ENCODE peak calls at places on chromosomes 12 and 14, in eight cellular contexts. One of them, this sample, is unnamed.

GRCh38 chr12:98053202-98053601 is 462.2 kb upstream of the TMPO start:
- DNase-seq in progenitor cell of endocrine pancreas: no peak
- DNase-seq in activated CD4-positive, alpha-beta T cell treated with anti-CD3 and anti-CD28 coated beads, Interleukin-2, amount 50 U/mL, for 1 hour: no peak
- DNase-seq in Caki2: no peak
- DNase-seq in aorta: no peak
- DNase-seq in CD4-positive, CD25-positive, alpha-beta regulatory T cell: no peak
- DNase-seq in HL-60: no peak
- DNase-seq in KG1: no peak
- DNase-seq in this sample: no peak

GRCh38 chr12:88309546-88309945 is 167.4 kb downstream of the TMTC3 start:
- DNase-seq in HL-60: no peak
- DNase-seq in Caki2: no peak
- DNase-seq in aorta: no peak
- DNase-seq in activated CD4-positive, alpha-beta T cell treated with anti-CD3 and anti-CD28 coated beads, Interleukin-2, amount 50 U/mL, for 1 hour: no peak
- DNase-seq in CD4-positive, CD25-positive, alpha-beta regulatory T cell: no peak
- DNase-seq in KG1: no peak
- DNase-seq in progenitor cell of endocrine pancreas: no peak
- DNase-seq in this sample: no peak

GRCh38 chr14:76219873-76220272 is 68.2 kb downstream of the GPATCH2L start:
- DNase-seq in CD4-positive, CD25-positive, alpha-beta regulatory T cell: no peak
- DNase-seq in KG1: no peak
- DNase-seq in activated CD4-positive, alpha-beta T cell treated with anti-CD3 and anti-CD28 coated beads, Interleukin-2, amount 50 U/mL, for 1 hour: no peak
- DNase-seq in aorta: no peak
- DNase-seq in Caki2: no peak
- DNase-seq in HL-60: no peak
- DNase-seq in progenitor cell of endocrine pancreas: no peak
- DNase-seq in this sample: no peak

GRCh38 chr12:65823481-65824313 is 586 bp upstream of the HMGA2 start:
- DNase-seq in CD4-positive, CD25-positive, alpha-beta regulatory T cell: no peak
- DNase-seq in Caki2: peak
- DNase-seq in activated CD4-positive, alpha-beta T cell treated with anti-CD3 and anti-CD28 coated beads, Interleukin-2, amount 50 U/mL, for 1 hour: no peak
- DNase-seq in HL-60: no peak
- DNase-seq in aorta: peak
- DNase-seq in KG1: peak
- DNase-seq in progenitor cell of endocrine pancreas: peak
- DNase-seq in this sample: peak

GRCh38 chr14:22972313-22972930 is 9.9 kb downstream of the AJUBA start:
- DNase-seq in KG1: no peak
- DNase-seq in Caki2: no peak
- DNase-seq in activated CD4-positive, alpha-beta T cell treated with anti-CD3 and anti-CD28 coated beads, Interleukin-2, amount 50 U/mL, for 1 hour: no peak
- DNase-seq in CD4-positive, CD25-positive, alpha-beta regulatory T cell: no peak
- DNase-seq in HL-60: no peak
- DNase-seq in progenitor cell of endocrine pancreas: no peak
- DNase-seq in aorta: no peak
- DNase-seq in this sample: no peak

GRCh38 chr12:70449074-70449757 is 83.1 kb downstream of the KCNMB4 start:
- DNase-seq in KG1: no peak
- DNase-seq in Caki2: peak
- DNase-seq in HL-60: no peak
- DNase-seq in CD4-positive, CD25-positive, alpha-beta regulatory T cell: no peak
- DNase-seq in activated CD4-positive, alpha-beta T cell treated with anti-CD3 and anti-CD28 coated beads, Interleukin-2, amount 50 U/mL, for 1 hour: no peak
- DNase-seq in progenitor cell of endocrine pancreas: no peak
- DNase-seq in aorta: no peak
- DNase-seq in this sample: no peak

GRCh38 chr14:68787235-68787727 is 5.6 kb downstream of the ZFP36L1 start:
- DNase-seq in CD4-positive, CD25-positive, alpha-beta regulatory T cell: peak
- DNase-seq in activated CD4-positive, alpha-beta T cell treated with anti-CD3 and anti-CD28 coated beads, Interleukin-2, amount 50 U/mL, for 1 hour: peak
- DNase-seq in aorta: no peak
- DNase-seq in progenitor cell of endocrine pancreas: no peak
- DNase-seq in KG1: no peak
- DNase-seq in HL-60: no peak
- DNase-seq in Caki2: no peak
- DNase-seq in this sample: no peak

GRCh38 chr12:12716845-12717585 is at the start of gene CDKN1B:
- DNase-seq in activated CD4-positive, alpha-beta T cell treated with anti-CD3 and anti-CD28 coated beads, Interleukin-2, amount 50 U/mL, for 1 hour: peak
- DNase-seq in CD4-positive, CD25-positive, alpha-beta regulatory T cell: peak
- DNase-seq in progenitor cell of endocrine pancreas: peak
- DNase-seq in aorta: peak
- DNase-seq in Caki2: peak
- DNase-seq in KG1: no peak
- DNase-seq in HL-60: peak
- DNase-seq in this sample: peak

GRCh38 chr12:46391630-46392029 is 19.1 kb upstream of the SLC38A2 start:
- DNase-seq in Caki2: no peak
- DNase-seq in CD4-positive, CD25-positive, alpha-beta regulatory T cell: no peak
- DNase-seq in activated CD4-positive, alpha-beta T cell treated with anti-CD3 and anti-CD28 coated beads, Interleukin-2, amount 50 U/mL, for 1 hour: no peak
- DNase-seq in aorta: no peak
- DNase-seq in progenitor cell of endocrine pancreas: no peak
- DNase-seq in KG1: no peak
- DNase-seq in HL-60: no peak
- DNase-seq in this sample: no peak

GRCh38 chr12:14884458-14884878 is 1.2 kb downstream of the MGP start:
- DNase-seq in KG1: peak
- DNase-seq in CD4-positive, CD25-positive, alpha-beta regulatory T cell: peak
- DNase-seq in Caki2: peak
- DNase-seq in HL-60: peak
- DNase-seq in activated CD4-positive, alpha-beta T cell treated with anti-CD3 and anti-CD28 coated beads, Interleukin-2, amount 50 U/mL, for 1 hour: peak
- DNase-seq in aorta: peak
- DNase-seq in progenitor cell of endocrine pancreas: no peak
- DNase-seq in this sample: peak

GRCh38 chr12:54749191-54749818 is 101.1 kb upstream of the DCD start:
- DNase-seq in progenitor cell of endocrine pancreas: no peak
- DNase-seq in CD4-positive, CD25-positive, alpha-beta regulatory T cell: peak
- DNase-seq in activated CD4-positive, alpha-beta T cell treated with anti-CD3 and anti-CD28 coated beads, Interleukin-2, amount 50 U/mL, for 1 hour: peak
- DNase-seq in HL-60: peak
- DNase-seq in KG1: no peak
- DNase-seq in aorta: no peak
- DNase-seq in Caki2: no peak
- DNase-seq in this sample: no peak

GRCh38 chr12:116642683-116643082 is 83.5 kb downstream of the MAP1LC3B2 start:
- DNase-seq in activated CD4-positive, alpha-beta T cell treated with anti-CD3 and anti-CD28 coated beads, Interleukin-2, amount 50 U/mL, for 1 hour: no peak
- DNase-seq in HL-60: peak
- DNase-seq in KG1: no peak
- DNase-seq in aorta: no peak
- DNase-seq in Caki2: no peak
- DNase-seq in CD4-positive, CD25-positive, alpha-beta regulatory T cell: no peak
- DNase-seq in progenitor cell of endocrine pancreas: no peak
- DNase-seq in this sample: no peak

GRCh38 chr12:114688256-114688845 is 4.4 kb upstream of the TBX3 start:
- DNase-seq in CD4-positive, CD25-positive, alpha-beta regulatory T cell: no peak
- DNase-seq in Caki2: no peak
- DNase-seq in progenitor cell of endocrine pancreas: no peak
- DNase-seq in KG1: no peak
- DNase-seq in aorta: no peak
- DNase-seq in HL-60: no peak
- DNase-seq in activated CD4-positive, alpha-beta T cell treated with anti-CD3 and anti-CD28 coated beads, Interleukin-2, amount 50 U/mL, for 1 hour: no peak
- DNase-seq in this sample: no peak

GRCh38 chr12:119668315-119668651 is 350 bp downstream of the PRKAB1 start:
- DNase-seq in CD4-positive, CD25-positive, alpha-beta regulatory T cell: no peak
- DNase-seq in KG1: no peak
- DNase-seq in Caki2: no peak
- DNase-seq in aorta: no peak
- DNase-seq in HL-60: peak
- DNase-seq in progenitor cell of endocrine pancreas: no peak
- DNase-seq in activated CD4-positive, alpha-beta T cell treated with anti-CD3 and anti-CD28 coated beads, Interleukin-2, amount 50 U/mL, for 1 hour: no peak
- DNase-seq in this sample: no peak

GRCh38 chr12:51678086-51678724 is 87.2 kb downstream of the SCN8A start:
- DNase-seq in Caki2: peak
- DNase-seq in CD4-positive, CD25-positive, alpha-beta regulatory T cell: no peak
- DNase-seq in progenitor cell of endocrine pancreas: no peak
- DNase-seq in HL-60: peak
- DNase-seq in KG1: no peak
- DNase-seq in aorta: no peak
- DNase-seq in activated CD4-positive, alpha-beta T cell treated with anti-CD3 and anti-CD28 coated beads, Interleukin-2, amount 50 U/mL, for 1 hour: peak
- DNase-seq in this sample: no peak

GRCh38 chr14:63924375-63924774 is 71.6 kb downstream of the SYNE2 start:
- DNase-seq in KG1: no peak
- DNase-seq in HL-60: no peak
- DNase-seq in activated CD4-positive, alpha-beta T cell treated with anti-CD3 and anti-CD28 coated beads, Interleukin-2, amount 50 U/mL, for 1 hour: no peak
- DNase-seq in aorta: no peak
- DNase-seq in progenitor cell of endocrine pancreas: no peak
- DNase-seq in CD4-positive, CD25-positive, alpha-beta regulatory T cell: no peak
- DNase-seq in Caki2: no peak
- DNase-seq in this sample: no peak

GRCh38 chr12:128933039-128933438 is 79.8 kb downstream of the GLT1D1 start:
- DNase-seq in KG1: no peak
- DNase-seq in activated CD4-positive, alpha-beta T cell treated with anti-CD3 and anti-CD28 coated beads, Interleukin-2, amount 50 U/mL, for 1 hour: no peak
- DNase-seq in progenitor cell of endocrine pancreas: no peak
- DNase-seq in CD4-positive, CD25-positive, alpha-beta regulatory T cell: no peak
- DNase-seq in HL-60: no peak
- DNase-seq in aorta: no peak
- DNase-seq in Caki2: no peak
- DNase-seq in this sample: no peak

GRCh38 chr14:76812422-76813383 is at the start of gene ANGEL1:
- DNase-seq in activated CD4-positive, alpha-beta T cell treated with anti-CD3 and anti-CD28 coated beads, Interleukin-2, amount 50 U/mL, for 1 hour: peak
- DNase-seq in HL-60: peak
- DNase-seq in CD4-positive, CD25-positive, alpha-beta regulatory T cell: peak
- DNase-seq in KG1: peak
- DNase-seq in progenitor cell of endocrine pancreas: peak
- DNase-seq in Caki2: peak
- DNase-seq in aorta: peak
- DNase-seq in this sample: peak